ENCODE peak calls at places on chromosomes 3 and 15, in nine cellular contexts. H is GDM1; N is left ventricle myocardium inferior; P is osteoblast; T is naive thymus-derived CD4-positive, alpha-beta T cell; Q is heart left ventricle; X is stimulated activated CD4-positive, alpha-beta T cell treated with anti-CD3 and anti-CD28 coated beads, Interleukin-4, amount 100 ng/mL, for 48 hours; B is Caki2; F is RPMI7951. E is an unnamed sample.

GRCh38 chr15:33729648-33730047 is 238.6 kb upstream of the CHRM5 start:
- DNase-seq in H (no peak), N (no peak), P (no peak), T (no peak), Q (no peak), X (no peak), B (peak; percentile 16), F (peak; percentile 21), E (no peak)

GRCh38 chr3:70501596-70501995 is 189.2 kb upstream of the MDFIC2 start:
- DNase-seq in H (no peak), N (no peak), P (no peak), T (no peak), Q (no peak), X (no peak), B (no peak), F (no peak), E (no peak)

GRCh38 chr3:197520311-197521276 is 35.2 kb downstream of the BDH1 start:
- DNase-seq in H (no peak), N (no peak), P (peak; percentile 87), T (no peak), Q (no peak), X (no peak), B (peak; percentile 98), F (peak; percentile 74), E (no peak)

GRCh38 chr15:29921130-29921601 is 98.9 kb upstream of the TJP1 start:
- DNase-seq in H (no peak), N (no peak), P (no peak), T (no peak), Q (no peak), X (no peak), B (peak; percentile 70), F (no peak), E (no peak)

GRCh38 chr3:128993461-128994172 is at the start of gene CFAP92:
- DNase-seq in H (no peak), N (peak; percentile 89), P (peak; percentile 95), T (peak; percentile 88), Q (peak; percentile 89), X (peak; percentile 88), B (peak; percentile 62), F (peak; percentile 70), E (peak; percentile 92)

GRCh38 chr15:32849769-32850668 is 132.2 kb downstream of the GREM1 start:
- DNase-seq in H (no peak), N (no peak), P (peak; percentile 82), T (no peak), Q (no peak), X (no peak), B (peak; percentile 81), F (peak; percentile 96), E (no peak)

GRCh38 chr3:105040026-105040622 is 326.6 kb upstream of the ALCAM start:
- DNase-seq in H (no peak), N (no peak), P (no peak), T (no peak), Q (no peak), X (no peak), B (no peak), F (no peak), E (no peak)

GRCh38 chr3:172550347-172550943 is 27.2 kb upstream of the TNFSF10 start:
- DNase-seq in H (no peak), N (no peak), P (peak; percentile 84), T (no peak), Q (no peak), X (peak; percentile 56), B (peak; percentile 73), F (peak; percentile 96), E (no peak)

GRCh38 chr3:140091143-140091542 is 156.2 kb downstream of the CLSTN2 start:
- DNase-seq in H (no peak), N (no peak), P (no peak), T (no peak), Q (no peak), X (no peak), B (no peak), F (peak; percentile 76), E (no peak)

GRCh38 chr3:58098531-58098930 is 90.3 kb downstream of the FLNB start:
- DNase-seq in H (no peak), N (no peak), P (no peak), T (no peak), Q (no peak), X (no peak), B (no peak), F (no peak), E (no peak)

GRCh38 chr15:63860161-63860954 is 26.6 kb upstream of the HERC1 start:
- DNase-seq in H (peak; percentile 8), N (no peak), P (no peak), T (peak; percentile 85), Q (no peak), X (peak; percentile 30), B (no peak), F (no peak), E (no peak)

GRCh38 chr3:30017882-30018281 is 588.5 kb upstream of the TGFBR2 start:
- DNase-seq in H (no peak), N (no peak), P (no peak), T (no peak), Q (no peak), X (no peak), B (no peak), F (no peak), E (no peak)

GRCh38 chr15:101641894-101642293 is 10.3 kb downstream of the TM2D3 start:
- DNase-seq in H (no peak), N (no peak), P (no peak), T (peak; percentile 48), Q (no peak), X (no peak), B (peak; percentile 33), F (peak; percentile 19), E (no peak)

GRCh38 chr3:127712881-127713771 is 40.4 kb downstream of the ABTB1 start:
- DNase-seq in H (no peak), N (no peak), P (no peak), T (no peak), Q (peak; percentile 23), X (no peak), B (no peak), F (no peak), E (no peak)

GRCh38 chr3:5568451-5568850 is 380.9 kb downstream of the EDEM1 start:
- DNase-seq in H (no peak), N (no peak), P (no peak), T (no peak), Q (no peak), X (no peak), B (peak; percentile 1), F (no peak), E (no peak)

GRCh38 chr3:72690646-72691045 is 157.6 kb downstream of the SHQ1 start:
- DNase-seq in H (no peak), N (no peak), P (no peak), T (no peak), Q (no peak), X (no peak), B (no peak), F (no peak), E (no peak)

GRCh38 chr15:26028086-26028740 is 165.1 kb upstream of the ATP10A start:
- DNase-seq in H (no peak), N (no peak), P (no peak), T (no peak), Q (no peak), X (no peak), B (no peak), F (no peak), E (no peak)

GRCh38 chr3:113111308-113111707 is 100.0 kb upstream of the BOC start:
- DNase-seq in H (no peak), N (no peak), P (no peak), T (no peak), Q (no peak), X (no peak), B (no peak), F (peak; percentile 30), E (no peak)

GRCh38 chr3:113634782-113635474 is 61.5 kb downstream of the USF3 start:
- DNase-seq in H (no peak), N (no peak), P (no peak), T (no peak), Q (no peak), X (no peak), B (no peak), F (no peak), E (no peak)

GRCh38 chr3:81245505-81245904 is 515.9 kb downstream of the GBE1 start:
- DNase-seq in H (no peak), N (no peak), P (no peak), T (no peak), Q (no peak), X (no peak), B (no peak), F (no peak), E (no peak)

GRCh38 chr15:25762015-25762662 is 101.0 kb downstream of the ATP10A start:
- DNase-seq in H (peak; percentile 56), N (no peak), P (no peak), T (no peak), Q (no peak), X (no peak), B (no peak), F (no peak), E (no peak)

GRCh38 chr15:51621917-51622268 is 678 bp downstream of the DMXL2 start:
- DNase-seq in H (peak; percentile 32), N (peak; percentile 32), P (peak; percentile 87), T (peak; percentile 27), Q (peak; percentile 51), X (no peak), B (peak; percentile 60), F (peak; percentile 73), E (peak; percentile 53)

GRCh38 chr3:108234387-108234957 is 12.2 kb upstream of the IFT57 start:
- DNase-seq in H (no peak), N (no peak), P (no peak), T (no peak), Q (no peak), X (no peak), B (no peak), F (peak; percentile 17), E (no peak)

GRCh38 chr15:34753236-34753894 is 1.4 kb downstream of the GJD2 start:
- DNase-seq in H (no peak), N (peak; percentile 14), P (peak; percentile 90), T (no peak), Q (peak; percentile 34), X (no peak), B (peak; percentile 50), F (peak; percentile 52), E (no peak)

GRCh38 chr3:59084598-59084997 is 34.8 kb upstream of the CFAP20DC start:
- DNase-seq in H (no peak), N (no peak), P (no peak), T (no peak), Q (no peak), X (no peak), B (no peak), F (no peak), E (no peak)

GRCh38 chr3:66037986-66038369 is 740 bp downstream of the MAGI1 start:
- DNase-seq in H (no peak), N (peak; percentile 25), P (no peak), T (no peak), Q (peak; percentile 46), X (no peak), B (no peak), F (no peak), E (peak; percentile 32)

GRCh38 chr3:38497026-38497425 is 886 bp downstream of the EXOG start:
- DNase-seq in H (no peak), N (no peak), P (peak; percentile 73), T (no peak), Q (no peak), X (no peak), B (no peak), F (peak; percentile 33), E (no peak)

GRCh38 chr3:152102410-152102809 is 166.3 kb upstream of the MBNL1 start:
- DNase-seq in H (no peak), N (no peak), P (no peak), T (no peak), Q (no peak), X (no peak), B (no peak), F (no peak), E (no peak)

GRCh38 chr3:88034463-88034862 is 24.3 kb downstream of the CGGBP1 start:
- DNase-seq in H (no peak), N (no peak), P (no peak), T (no peak), Q (no peak), X (no peak), B (no peak), F (peak; percentile 18), E (no peak)

GRCh38 chr3:88031543-88032148 is 27.2 kb downstream of the CGGBP1 start:
- DNase-seq in H (peak; percentile 20), N (no peak), P (peak; percentile 39), T (peak; percentile 41), Q (no peak), X (no peak), B (peak; percentile 18), F (peak; percentile 71), E (no peak)

GRCh38 chr15:80480909-80481308 is 76.7 kb downstream of the ARNT2 start:
- DNase-seq in H (no peak), N (peak; percentile 48), P (peak; percentile 94), T (no peak), Q (peak; percentile 61), X (no peak), B (no peak), F (peak; percentile 95), E (peak; percentile 72)